ENCODE peak calls at places on chromosomes 7 and 10, in four cellular contexts. X, B, G and Q are unnamed samples.

GRCh38 chr7:8129323-8129659 is 132.7 kb downstream of the ICA1 start:
- DNase-seq in X (no peak), B (no peak), G (no peak), Q (no peak)

GRCh38 chr7:122588621-122589020 is 110.3 kb downstream of the RNF133 start:
- DNase-seq in X (no peak), B (no peak), G (no peak), Q (no peak)

GRCh38 chr10:7563770-7564169 is 103.0 kb downstream of the ITIH5 start:
- DNase-seq in X (no peak), B (no peak), G (no peak), Q (no peak)

GRCh38 chr7:17659126-17659525 is 281.2 kb downstream of the SNX13 start:
- DNase-seq in X (no peak), B (no peak), G (no peak), Q (no peak)

GRCh38 chr7:95794917-95795515 is 22.7 kb downstream of the DYNC1I1 start:
- DNase-seq in X (no peak), B (peak), G (no peak), Q (peak)

GRCh38 chr7:99478464-99479440 is 6.1 kb downstream of the ZNF789 start:
- DNase-seq in X (no peak), B (no peak), G (no peak), Q (no peak)

GRCh38 chr7:38700111-38700510 is 68.9 kb upstream of the AMPH start:
- DNase-seq in X (no peak), B (no peak), G (no peak), Q (no peak)

GRCh38 chr10:3090914-3091313 is 23.6 kb downstream of the PFKP start:
- DNase-seq in X (no peak), B (no peak), G (no peak), Q (no peak)

GRCh38 chr10:69760086-69760485 is 41.6 kb upstream of the COL13A1 start:
- DNase-seq in X (no peak), B (no peak), G (no peak), Q (no peak)

GRCh38 chr7:90605055-90605454 is 8.9 kb downstream of the CDK14 start:
- DNase-seq in X (no peak), B (no peak), G (no peak), Q (peak)

GRCh38 chr10:13717936-13718772 is 131.4 kb downstream of the PRPF18 start:
- DNase-seq in X (peak), B (peak), G (no peak), Q (no peak)

GRCh38 chr7:107564553-107565298 is 955 bp downstream of the DUS4L start:
- DNase-seq in X (peak), B (no peak), G (no peak), Q (no peak)

GRCh38 chr10:45001382-45002148 is 842 bp downstream of the ZNF22 start:
- DNase-seq in X (peak), B (no peak), G (no peak), Q (peak)

GRCh38 chr7:123936388-123936787 is 11.3 kb downstream of the SPAM1 start:
- DNase-seq in X (no peak), B (no peak), G (no peak), Q (no peak)

GRCh38 chr7:45451636-45452035 is 122.5 kb upstream of the ADCY1 start:
- DNase-seq in X (no peak), B (no peak), G (no peak), Q (no peak)

GRCh38 chr7:131933890-131934289 is 377.5 kb upstream of the PODXL start:
- DNase-seq in X (no peak), B (no peak), G (no peak), Q (no peak)

GRCh38 chr10:84329094-84329611 is 764 bp downstream of the CCSER2 start:
- DNase-seq in X (no peak), B (peak), G (peak), Q (peak)

GRCh38 chr7:131843862-131844261 is 287.4 kb upstream of the PODXL start:
- DNase-seq in X (no peak), B (no peak), G (no peak), Q (peak)

GRCh38 chr10:128180843-128181242 is 54.6 kb upstream of the MKI67 start:
- DNase-seq in X (no peak), B (no peak), G (no peak), Q (no peak)

GRCh38 chr10:133388265-133388972 is 5.5 kb upstream of the MTG1 start:
- DNase-seq in X (no peak), B (no peak), G (no peak), Q (no peak)

GRCh38 chr7:131692131-131692960 is 135.9 kb upstream of the PODXL start:
- DNase-seq in X (peak), B (peak), G (peak), Q (peak)

GRCh38 chr10:88243202-88243744 is 339.8 kb downstream of the RNLS start:
- DNase-seq in X (no peak), B (no peak), G (no peak), Q (no peak)

GRCh38 chr7:6272481-6273323 is at the start of gene CYTH3:
- DNase-seq in X (peak), B (peak), G (peak), Q (peak)

GRCh38 chr10:82378146-82378545 is 503.2 kb downstream of the NRG3 start:
- DNase-seq in X (no peak), B (no peak), G (no peak), Q (peak)

GRCh38 chr7:94249631-94250030 is 145.1 kb upstream of the COL1A2 start:
- DNase-seq in X (no peak), B (no peak), G (no peak), Q (no peak)

GRCh38 chr7:51577390-51577789 is 260.8 kb upstream of the COBL start:
- DNase-seq in X (no peak), B (no peak), G (no peak), Q (no peak)

GRCh38 chr7:5773661-5774086 is 7.8 kb downstream of the RNF216 start:
- DNase-seq in X (peak), B (peak), G (no peak), Q (peak)

GRCh38 chr10:43202657-43203490 is 64.0 kb downstream of the RASGEF1A start:
- DNase-seq in X (no peak), B (peak), G (no peak), Q (peak)

GRCh38 chr10:88253-88652 is 39.2 kb upstream of the TUBB8 start:
- DNase-seq in X (no peak), B (no peak), G (no peak), Q (no peak)

GRCh38 chr10:113474756-113475155 is 78.1 kb upstream of the HABP2 start:
- DNase-seq in X (no peak), B (no peak), G (no peak), Q (no peak)

GRCh38 chr10:32298066-32298812 is 48.7 kb downstream of the EPC1 start:
- DNase-seq in X (peak), B (no peak), G (no peak), Q (no peak)

GRCh38 chr7:47458486-47458885 is 123.4 kb downstream of the TNS3 start:
- DNase-seq in X (no peak), B (no peak), G (no peak), Q (no peak)

GRCh38 chr10:12960431-12960898 is 41.0 kb downstream of the CCDC3 start:
- DNase-seq in X (no peak), B (peak), G (no peak), Q (no peak)

GRCh38 chr7:30752979-30753378 is 1.0 kb downstream of the INMT start:
- DNase-seq in X (no peak), B (no peak), G (no peak), Q (no peak)

GRCh38 chr10:9230625-9231024 is 1176.1 kb downstream of the GATA3 start:
- DNase-seq in X (no peak), B (no peak), G (no peak), Q (no peak)

GRCh38 chr7:474605-475424 is 44.8 kb downstream of the PDGFA start:
- DNase-seq in X (no peak), B (no peak), G (no peak), Q (peak)

GRCh38 chr10:51063659-51064535 is 10.4 kb upstream of the PRKG1 start:
- DNase-seq in X (no peak), B (no peak), G (no peak), Q (no peak)

GRCh38 chr7:20217193-20217948 is at the start of gene MACC1:
- DNase-seq in X (no peak), B (no peak), G (no peak), Q (no peak)

GRCh38 chr7:108736266-108736891 is 166.7 kb downstream of the DNAJB9 start:
- DNase-seq in X (no peak), B (no peak), G (no peak), Q (no peak)

GRCh38 chr10:113450046-113450445 is 102.8 kb upstream of the HABP2 start:
- DNase-seq in X (no peak), B (no peak), G (no peak), Q (no peak)